ENCODE peak calls at places on chromosomes 2 and 18, in ten cellular contexts. V is pancreas; H is H9; O is cardiac muscle cell; N is A549; W is CD4-positive, alpha-beta T cell; F is IMR-90; Z is esophagus squamous epithelium; S is WERI-Rb-1; Y is right cardiac atrium. T is an unnamed sample.

GRCh38 chr2:120346034-120346666 is at the start of gene INHBB:
- DNase-seq in V (peak), H (peak), O (peak), N (peak), W (no peak), F (no peak), Z (no peak), S (peak), Y (peak), T (no peak)

GRCh38 chr18:3479978-3480377 is 30.0 kb downstream of the TGIF1 start:
- DNase-seq in V (no peak), H (no peak), O (no peak), N (no peak), W (no peak), F (no peak), Z (no peak), S (no peak), Y (no peak), T (no peak)

GRCh38 chr18:22640281-22640842 is 222.6 kb upstream of the CTAGE1 start:
- DNase-seq in V (no peak), H (no peak), O (no peak), N (peak), W (no peak), F (no peak), Z (no peak), S (no peak), Y (no peak), T (no peak)

GRCh38 chr2:153165021-153165420 is 313.5 kb downstream of the RPRM start:
- DNase-seq in V (no peak), H (no peak), O (no peak), N (no peak), W (no peak), F (no peak), Z (no peak), S (no peak), Y (no peak), T (no peak)

GRCh38 chr2:6741229-6741628 is 124.5 kb downstream of the CMPK2 start:
- DNase-seq in V (no peak), H (no peak), O (no peak), N (no peak), W (no peak), F (no peak), Z (no peak), S (no peak), Y (no peak), T (no peak)

GRCh38 chr2:181138816-181139215 is 158.4 kb downstream of the UBE2E3 start:
- DNase-seq in V (no peak), H (no peak), O (no peak), N (peak), W (no peak), F (peak), Z (no peak), S (no peak), Y (no peak), T (no peak)

GRCh38 chr2:47069628-47070154 is 85.4 kb downstream of the STPG4 start:
- DNase-seq in V (peak), H (peak), O (peak), N (peak), W (no peak), F (peak), Z (no peak), S (no peak), Y (peak), T (no peak)

GRCh38 chr2:205822578-205822977 is 140.3 kb downstream of the NRP2 start:
- DNase-seq in V (no peak), H (no peak), O (no peak), N (no peak), W (no peak), F (peak), Z (no peak), S (no peak), Y (no peak), T (no peak)

GRCh38 chr2:218658671-218659257 is 659 bp downstream of the ZNF142 start:
- DNase-seq in V (no peak), H (peak), O (peak), N (peak), W (peak), F (peak), Z (no peak), S (peak), Y (no peak), T (no peak)

GRCh38 chr2:20663196-20664070 is 3.5 kb upstream of the GDF7 start:
- DNase-seq in V (no peak), H (peak), O (no peak), N (no peak), W (no peak), F (no peak), Z (no peak), S (no peak), Y (no peak), T (no peak)

GRCh38 chr2:152468832-152469692 is 134.1 kb downstream of the FMNL2 start:
- DNase-seq in V (no peak), H (no peak), O (no peak), N (peak), W (no peak), F (peak), Z (no peak), S (no peak), Y (no peak), T (peak)

GRCh38 chr18:50832754-50833153 is 12.9 kb upstream of the MRO start:
- DNase-seq in V (no peak), H (no peak), O (no peak), N (no peak), W (no peak), F (no peak), Z (no peak), S (no peak), Y (no peak), T (no peak)

GRCh38 chr18:50830544-50830943 is 10.7 kb upstream of the MRO start:
- DNase-seq in V (no peak), H (no peak), O (no peak), N (no peak), W (no peak), F (no peak), Z (no peak), S (no peak), Y (no peak), T (no peak)

GRCh38 chr18:50839996-50840395 is 20.2 kb upstream of the MRO start:
- DNase-seq in V (no peak), H (no peak), O (peak), N (no peak), W (no peak), F (no peak), Z (no peak), S (no peak), Y (no peak), T (no peak)

GRCh38 chr18:50839341-50839740 is 19.5 kb upstream of the MRO start:
- DNase-seq in V (no peak), H (no peak), O (no peak), N (no peak), W (no peak), F (no peak), Z (no peak), S (peak), Y (no peak), T (no peak)

DNA sequence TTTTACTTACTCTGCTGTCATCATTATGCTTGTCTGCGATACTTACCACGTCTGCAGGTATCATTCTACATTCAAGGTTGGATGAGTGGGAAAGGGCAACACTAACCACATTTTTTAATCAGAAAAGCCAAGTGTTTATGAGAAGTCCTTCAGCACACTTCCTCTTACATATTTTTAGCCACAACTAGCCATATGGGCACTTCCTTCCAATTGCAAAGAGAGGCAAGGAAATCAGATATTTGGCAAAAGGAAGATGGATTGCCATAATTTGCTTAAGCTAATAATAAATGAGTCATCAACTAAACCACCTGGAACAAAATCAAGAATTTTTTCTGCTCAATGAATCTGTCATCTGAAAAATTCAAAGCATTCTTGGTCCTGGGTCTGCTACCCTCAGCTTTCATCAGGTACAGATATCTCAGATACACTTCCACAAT is 16.7 kb upstream of the MRO start:
- DNase-seq in V (no peak), H (no peak), O (no peak), N (peak), W (no peak), F (peak), Z (no peak), S (no peak), Y (no peak), T (no peak)
- H3K27ac ChIP-seq in V (no peak), H (no peak), O (no peak), N (peak), W (no peak), F (no peak), Z (no peak), S (no peak), Y (no peak), T (no peak)

GRCh38 chr2:113111823-113112287 is 15.5 kb upstream of the IL1RN start:
- DNase-seq in V (no peak), H (no peak), O (no peak), N (no peak), W (no peak), F (no peak), Z (no peak), S (no peak), Y (no peak), T (no peak)
- H3K27ac ChIP-seq in V (no peak), H (no peak), O (no peak), N (no peak), W (no peak), F (no peak), Z (peak), S (no peak), Y (no peak), T (no peak)

GRCh38 chr18:63534615-63535014 is 7.6 kb upstream of the SERPINB12 start:
- DNase-seq in V (no peak), H (no peak), O (no peak), N (no peak), W (no peak), F (no peak), Z (no peak), S (no peak), Y (no peak), T (no peak)
- H3K27ac ChIP-seq in V (no peak), H (no peak), O (no peak), N (no peak), W (no peak), F (no peak), Z (peak), S (no peak), Y (no peak), T (no peak)

DNA sequence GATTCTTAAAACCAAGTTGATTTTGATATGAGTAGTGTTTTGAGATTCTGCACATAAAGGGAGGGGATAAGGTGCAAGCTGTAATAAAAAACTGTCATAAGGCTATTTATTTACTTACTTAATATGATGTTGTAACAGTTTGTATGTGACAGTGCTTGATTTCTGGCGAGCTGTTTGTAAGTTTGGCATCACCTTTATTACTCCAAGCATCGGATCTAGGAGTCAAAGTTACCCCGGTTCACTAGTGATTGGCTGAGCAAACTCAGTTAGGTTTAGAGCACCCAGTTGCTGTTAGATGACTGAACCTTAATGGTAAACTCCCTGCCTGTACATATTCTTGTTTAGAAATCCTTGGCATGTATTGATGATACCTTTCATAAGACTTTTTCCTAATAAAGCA is 16.1 kb downstream of the ZCCHC2 start:
- DNase-seq in V (no peak), H (no peak), O (no peak), N (no peak), W (no peak), F (no peak), Z (no peak), S (no peak), Y (no peak), T (no peak)
- H3K27ac ChIP-seq in V (no peak), H (no peak), O (no peak), N (no peak), W (no peak), F (no peak), Z (no peak), S (no peak), Y (no peak), T (no peak)

DNA sequence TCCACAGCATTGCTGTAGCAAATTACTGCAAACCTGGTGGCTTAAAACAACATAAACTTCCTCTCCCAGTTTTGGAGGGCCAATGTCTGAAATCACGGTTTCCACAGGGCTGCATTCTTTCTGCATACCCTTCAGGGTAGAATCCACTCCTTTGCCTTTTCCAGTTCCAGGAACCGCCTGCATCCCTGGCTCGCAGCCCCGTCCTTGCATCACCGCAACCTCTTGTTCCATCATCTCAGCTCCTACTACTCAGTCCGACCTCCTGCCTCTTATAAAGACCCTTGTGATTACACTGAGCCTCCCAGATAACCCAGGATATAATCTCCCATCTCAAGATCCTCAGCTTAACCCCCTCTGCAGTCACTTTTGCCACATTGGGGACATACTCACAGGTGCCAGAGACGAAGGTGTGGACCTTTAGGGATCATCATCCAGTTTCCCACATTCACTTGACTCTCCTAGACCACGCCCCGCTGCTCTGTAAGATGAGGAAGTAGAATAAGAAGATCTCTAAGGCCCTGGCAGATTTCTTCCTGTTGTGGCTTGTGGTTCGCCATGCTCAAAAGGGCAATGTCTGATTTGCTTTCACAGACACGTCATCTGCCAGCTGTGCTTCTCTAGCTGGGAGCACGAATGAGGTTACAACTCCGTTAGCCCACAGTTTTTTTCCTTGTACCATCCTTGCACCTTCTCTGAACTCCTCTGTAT is 103.6 kb upstream of the AGAP1 start:
- DNase-seq in V (no peak), H (no peak), O (no peak), N (peak), W (peak), F (peak), Z (no peak), S (no peak), Y (no peak), T (no peak)
- H3K27ac ChIP-seq in V (no peak), H (no peak), O (no peak), N (peak), W (no peak), F (no peak), Z (no peak), S (no peak), Y (no peak), T (no peak)

DNA sequence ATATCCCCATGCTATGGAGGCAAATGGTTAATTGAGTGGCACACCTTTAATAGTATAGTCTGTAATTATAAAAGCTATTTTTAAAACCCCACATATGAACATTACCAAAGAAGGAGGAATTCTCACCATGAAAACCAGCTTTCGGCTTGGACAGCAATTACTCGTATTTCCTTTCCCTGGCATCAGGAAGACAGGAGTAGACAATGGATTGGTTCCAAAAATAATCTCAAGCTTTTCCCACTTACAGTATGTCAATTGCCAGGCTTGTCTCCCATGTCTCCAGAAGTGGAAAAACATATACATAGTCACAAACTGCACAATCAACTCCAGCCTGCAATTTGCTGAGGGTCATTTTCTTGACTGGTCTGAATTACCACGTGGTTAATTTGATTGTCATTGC is 124.1 kb upstream of the PELI1 start:
- DNase-seq in V (no peak), H (no peak), O (no peak), N (no peak), W (no peak), F (no peak), Z (no peak), S (no peak), Y (no peak), T (no peak)
- H3K27ac ChIP-seq in V (no peak), H (peak), O (no peak), N (no peak), W (no peak), F (no peak), Z (no peak), S (no peak), Y (no peak), T (no peak)

GRCh38 chr2:26067980-26068507 is 34.2 kb downstream of the RAB10 start:
- DNase-seq in V (no peak), H (no peak), O (no peak), N (no peak), W (no peak), F (no peak), Z (no peak), S (no peak), Y (no peak), T (no peak)
- H3K27ac ChIP-seq in V (no peak), H (peak), O (no peak), N (peak), W (no peak), F (peak), Z (peak), S (no peak), Y (no peak), T (no peak)

GRCh38 chr2:144704696-144705095 is 184.8 kb upstream of the ZEB2 start:
- DNase-seq in V (no peak), H (no peak), O (no peak), N (no peak), W (no peak), F (no peak), Z (no peak), S (no peak), Y (no peak), T (no peak)
- H3K27ac ChIP-seq in V (no peak), H (no peak), O (no peak), N (no peak), W (no peak), F (no peak), Z (no peak), S (no peak), Y (no peak), T (no peak)

GRCh38 chr2:15337996-15338666 is 223.0 kb downstream of the NBAS start:
- DNase-seq in V (no peak), H (no peak), O (no peak), N (no peak), W (no peak), F (no peak), Z (no peak), S (no peak), Y (no peak), T (no peak)
- H3K27ac ChIP-seq in V (no peak), H (no peak), O (no peak), N (no peak), W (no peak), F (no peak), Z (no peak), S (no peak), Y (no peak), T (no peak)

GRCh38 chr18:58218111-58218510 is 174.1 kb downstream of the NEDD4L start:
- DNase-seq in V (no peak), H (no peak), O (no peak), N (peak), W (no peak), F (peak), Z (no peak), S (no peak), Y (no peak), T (no peak)
- H3K27ac ChIP-seq in V (no peak), H (no peak), O (no peak), N (peak), W (no peak), F (no peak), Z (no peak), S (no peak), Y (no peak), T (no peak)